ENCODE peak calls at places on chromosomes 7 and 10, in four cellular contexts. Q is GM12878, U is HepG2, G is K562. Y is an unnamed sample.

GRCh38 chr10:47360419-47361040 is 12.4 kb downstream of the RBP3 start:
- DNase-seq in Q (no peak), U (no peak), G (no peak), Y (no peak)

GRCh38 chr7:66502230-66503035 is 126.2 kb upstream of the KCTD7 start:
- DNase-seq in Q (no peak), U (peak; percentile 78), G (peak; percentile 32), Y (no peak)

GRCh38 chr10:76736848-76737495 is 900.6 kb downstream of the KCNMA1 start:
- DNase-seq in Q (no peak), U (no peak), G (no peak), Y (no peak)

GRCh38 chr10:107814865-107815487 is 650.5 kb upstream of the SORCS1 start:
- DNase-seq in Q (peak; percentile 20), U (peak; percentile 5), G (no peak), Y (peak; percentile 67)

GRCh38 chr10:72242675-72243074 is 26.6 kb upstream of the ASCC1 start:
- DNase-seq in Q (no peak), U (no peak), G (no peak), Y (no peak)

GRCh38 chr7:157575777-157576176 is 239.0 kb downstream of the DNAJB6 start:
- DNase-seq in Q (no peak), U (no peak), G (no peak), Y (no peak)

GRCh38 chr10:11404931-11405330 is 206.5 kb downstream of the USP6NL start:
- DNase-seq in Q (no peak), U (no peak), G (no peak), Y (no peak)

GRCh38 chr7:87359366-87359765 is 13.9 kb downstream of the CROT start:
- DNase-seq in Q (no peak), U (no peak), G (no peak), Y (no peak)

GRCh38 chr10:131354380-131354779 is 42.9 kb upstream of the TCERG1L start:
- DNase-seq in Q (no peak), U (peak; percentile 3), G (peak; percentile 8), Y (no peak)

GRCh38 chr7:40742270-40742669 is 607.5 kb downstream of the SUGCT start:
- DNase-seq in Q (no peak), U (no peak), G (no peak), Y (no peak)

GRCh38 chr10:16779375-16779774 is 37.8 kb downstream of the RSU1 start:
- DNase-seq in Q (no peak), U (no peak), G (no peak), Y (no peak)

GRCh38 chr7:49093218-49093617 is 168.9 kb downstream of the CDC14C start:
- DNase-seq in Q (no peak), U (no peak), G (no peak), Y (no peak)

GRCh38 chr7:64180989-64181388 is 26.0 kb upstream of the ZNF735 start:
- DNase-seq in Q (no peak), U (no peak), G (peak; percentile 21), Y (no peak)

GRCh38 chr10:47025253-47025539 is 114.0 kb downstream of the PTPN20 start:
- DNase-seq in Q (no peak), U (no peak), G (no peak), Y (peak; percentile 8)

GRCh38 chr7:1121476-1121875 is 33.6 kb downstream of the GPER1 start:
- DNase-seq in Q (no peak), U (no peak), G (no peak), Y (no peak)

GRCh38 chr10:43252166-43252784 is 14.6 kb downstream of the RASGEF1A start:
- DNase-seq in Q (no peak), U (no peak), G (no peak), Y (peak; percentile 7)

GRCh38 chr10:132836832-132837540 is 51.0 kb upstream of the NKX6-2 start:
- DNase-seq in Q (no peak), U (peak; percentile 30), G (peak; percentile 83), Y (peak; percentile 61)

GRCh38 chr10:79982861-79983260 is 34.0 kb upstream of the SFTPD start:
- DNase-seq in Q (no peak), U (no peak), G (no peak), Y (no peak)

GRCh38 chr7:30285531-30286284 is 1.3 kb downstream of the ZNRF2 start:
- DNase-seq in Q (no peak), U (peak; percentile 34), G (peak; percentile 38), Y (peak; percentile 36)

GRCh38 chr10:94859086-94859485 is 79.4 kb upstream of the CYP2C9 start:
- DNase-seq in Q (no peak), U (no peak), G (no peak), Y (no peak)

GRCh38 chr7:93902777-93903423 is 3.5 kb upstream of the GNGT1 start:
- DNase-seq in Q (no peak), U (peak; percentile 25), G (peak; percentile 51), Y (no peak)

GRCh38 chr10:132916421-132916841 is 25.9 kb downstream of the CFAP46 start:
- DNase-seq in Q (no peak), U (no peak), G (no peak), Y (no peak)

GRCh38 chr7:151968357-151968756 is 12.1 kb downstream of the GALNTL5 start:
- DNase-seq in Q (no peak), U (no peak), G (no peak), Y (no peak)

GRCh38 chr10:60098676-60099601 is 192.6 kb upstream of the CCDC6 start:
- DNase-seq in Q (no peak), U (peak; percentile 12), G (peak; percentile 51), Y (no peak)

GRCh38 chr7:99789441-99790070 is 5.6 kb upstream of the CYP3A4 start:
- DNase-seq in Q (no peak), U (no peak), G (no peak), Y (no peak)

GRCh38 chr10:29056729-29057128 is 232.1 kb upstream of the LYZL1 start:
- DNase-seq in Q (no peak), U (no peak), G (no peak), Y (no peak)

GRCh38 chr7:2734084-2734601 is 46.1 kb downstream of the AMZ1 start:
- DNase-seq in Q (no peak), U (no peak), G (no peak), Y (peak; percentile 4)

GRCh38 chr10:114042895-114043531 is 653 bp upstream of the ADRB1 start:
- DNase-seq in Q (no peak), U (no peak), G (no peak), Y (peak; percentile 64)

GRCh38 chr10:124294811-124295770 is 123.6 kb downstream of the OAT start:
- DNase-seq in Q (no peak), U (no peak), G (no peak), Y (no peak)

GRCh38 chr7:34025579-34025978 is 120.2 kb downstream of the BMPER start:
- DNase-seq in Q (no peak), U (no peak), G (no peak), Y (no peak)

GRCh38 chr7:34026481-34027225 is 121.3 kb downstream of the BMPER start:
- DNase-seq in Q (no peak), U (no peak), G (no peak), Y (no peak)

GRCh38 chr7:34036069-34036920 is 131.0 kb downstream of the BMPER start:
- DNase-seq in Q (no peak), U (peak; percentile 84), G (no peak), Y (peak; percentile 23)

GRCh38 chr7:34034728-34035127 is 129.4 kb downstream of the BMPER start:
- DNase-seq in Q (no peak), U (no peak), G (no peak), Y (no peak)

DNA sequence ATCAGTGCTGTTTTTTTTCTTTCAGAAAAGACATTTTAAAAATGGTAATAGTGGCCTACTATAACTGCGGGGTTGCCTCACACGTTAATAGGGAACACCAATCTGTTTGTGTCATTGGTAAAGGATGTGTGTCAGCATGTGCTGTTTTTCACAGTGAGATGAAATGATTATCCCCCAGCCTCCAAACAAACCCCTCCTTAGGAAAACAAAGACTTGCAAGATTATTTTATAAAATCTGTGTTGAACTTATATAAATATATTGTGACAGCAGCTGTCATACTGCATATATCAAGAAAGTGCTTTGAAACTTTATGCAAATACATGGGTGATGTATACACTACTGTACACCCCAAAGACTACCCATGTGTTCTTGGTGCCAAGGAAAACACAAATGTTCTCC is 125.8 kb downstream of the BMPER start:
- DNase-seq in Q (no peak), U (no peak), G (no peak), Y (no peak)
- TF ChIP-seq TCF7 in Q (no peak), U (no peak), G (no peak), Y (no peak)

DNA sequence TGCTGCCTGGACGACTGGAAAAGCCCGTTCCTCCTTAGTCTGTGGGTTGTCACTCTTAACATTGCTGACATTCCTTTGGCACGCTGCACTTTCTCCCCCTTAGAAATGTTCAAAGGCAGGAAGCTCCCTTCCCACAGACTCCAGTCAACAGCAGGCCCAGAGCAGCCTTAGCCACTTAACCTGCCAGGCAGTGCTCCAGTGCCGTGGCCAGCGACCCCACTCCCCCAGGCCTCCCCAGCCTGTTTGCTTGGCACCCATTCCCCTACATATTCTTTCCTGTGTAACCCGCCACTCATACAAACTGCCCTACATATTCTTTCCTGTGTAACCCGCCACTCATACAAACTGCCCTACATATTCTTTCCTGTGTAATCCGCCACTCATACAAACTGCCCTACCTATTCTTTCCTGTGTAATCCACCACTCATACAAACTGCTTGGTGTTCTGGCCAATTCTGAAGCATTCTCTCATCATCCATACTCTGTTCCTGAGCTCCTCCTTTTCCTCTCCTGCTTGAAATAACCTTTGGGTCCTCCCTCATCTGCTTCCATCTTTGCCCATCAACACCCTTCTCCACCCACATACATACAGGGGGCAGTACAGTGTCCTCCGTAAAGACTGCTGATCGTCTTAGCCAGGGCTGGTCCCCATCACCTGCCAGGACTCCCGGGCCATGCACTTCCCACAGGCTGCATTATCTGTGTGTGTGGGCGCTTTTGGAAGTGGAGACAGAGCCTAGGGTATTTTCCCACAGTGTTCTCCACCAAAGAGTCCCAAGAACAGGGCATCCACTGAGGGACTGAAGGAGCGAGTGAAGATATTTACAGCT is 57.3 kb downstream of the ADARB2 start:
- DNase-seq in Q (no peak), U (no peak), G (no peak), Y (no peak)
- TF ChIP-seq CTCF in Q (no peak), U (no peak), G (no peak), Y (no peak)

GRCh38 chr10:102738692-102739121 is 5.0 kb upstream of the WBP1L start:
- DNase-seq in Q (no peak), U (no peak), G (no peak), Y (no peak)
- TF ChIP-seq TCF7 in Q (no peak), U (no peak), G (no peak), Y (no peak)

GRCh38 chr10:117216611-117217195 is 19.4 kb downstream of the KCNK18 start:
- DNase-seq in Q (no peak), U (peak; percentile 46), G (peak; percentile 85), Y (peak; percentile 83)
- TF ChIP-seq CTCF in Q (peak; percentile 99), U (peak; percentile 99), G (peak; percentile 100), Y (peak; percentile 99)

GRCh38 chr10:1361411-1362105 is 305.4 kb downstream of the WDR37 start:
- DNase-seq in Q (no peak), U (no peak), G (no peak), Y (no peak)
- TF ChIP-seq TCF7 in Q (no peak), U (no peak), G (no peak), Y (no peak)

DNA sequence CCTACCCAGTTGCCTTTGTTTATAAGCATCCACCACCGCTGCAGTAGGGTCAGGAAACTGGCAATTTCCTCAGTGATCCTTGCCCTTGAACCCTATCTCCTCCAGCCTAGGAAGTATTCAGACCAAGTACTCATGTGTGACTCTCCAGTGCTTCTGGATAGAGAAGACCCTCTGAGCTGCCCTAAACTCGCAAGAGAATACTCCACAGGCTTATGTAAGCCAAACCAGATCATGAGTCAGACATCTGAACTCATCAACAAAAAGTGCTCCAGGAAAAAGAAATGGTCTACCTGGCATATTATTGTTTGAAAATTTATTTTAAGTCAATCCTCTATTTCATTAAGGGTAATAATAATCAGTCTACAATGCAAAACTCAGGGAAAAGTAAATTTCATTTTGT is 101.3 kb downstream of the KAT6B start:
- DNase-seq in Q (no peak), U (no peak), G (no peak), Y (no peak)
- TF ChIP-seq CTCF in Q (no peak), U (no peak), G (no peak), Y (no peak)

Y was measured in WTC11.